ENCODE peak calls at places on chromosomes 3 and 15, in eight cellular contexts. P is AG04450, S is dorsolateral prefrontal cortex, V is kidney, U is ovary, W is body of pancreas, T is esophagus squamous epithelium, Y is GM23338. Z is an unnamed sample.

GRCh38 chr15:64854526-64854925 is 12.8 kb downstream of the PLEKHO2 start:
- DNase-seq in T (no peak), U (no peak), P (no peak), V (peak; percentile 62), Y (no peak), W (no peak), S (no peak), Z (no peak)

GRCh38 chr3:9732080-9732752 is 681 bp downstream of the BRPF1 start:
- DNase-seq in S (no peak), V (peak; percentile 82), W (peak; percentile 27), P (no peak), T (no peak), Y (peak; percentile 44), U (no peak), Z (no peak)

GRCh38 chr3:48409291-48410201 is 20.3 kb downstream of the PLXNB1 start:
- DNase-seq in U (peak; percentile 21), W (peak; percentile 1), P (no peak), Y (no peak), T (no peak), S (peak; percentile 18), V (peak; percentile 66), Z (no peak)

GRCh38 chr3:153628591-153628990 is 466.6 kb downstream of the RAP2B start:
- DNase-seq in W (no peak), Y (no peak), S (no peak), U (no peak), P (no peak), V (no peak), T (no peak), Z (peak; percentile 7)

GRCh38 chr3:41640076-41640475 is 321.8 kb downstream of the ULK4 start:
- DNase-seq in P (no peak), T (no peak), V (no peak), S (no peak), U (no peak), Y (no peak), W (no peak), Z (no peak)

GRCh38 chr3:52891164-52891563 is 6.2 kb downstream of the STIMATE start:
- DNase-seq in U (no peak), Y (no peak), V (no peak), P (no peak), T (no peak), S (no peak), W (no peak), Z (no peak)

GRCh38 chr15:67067161-67067853 is 1.9 kb downstream of the SMAD3 start:
- DNase-seq in Y (peak; percentile 81), P (no peak), U (peak; percentile 35), W (peak; percentile 19), S (no peak), T (no peak), V (peak; percentile 68), Z (no peak)

GRCh38 chr3:9806137-9806536 is 3.9 kb upstream of the TTLL3 start:
- DNase-seq in U (no peak), W (no peak), V (no peak), Y (no peak), P (no peak), T (no peak), S (no peak), Z (no peak)

GRCh38 chr15:42363487-42363886 is 4.2 kb downstream of the CAPN3 start:
- DNase-seq in W (no peak), Y (peak; percentile 59), T (no peak), P (no peak), V (no peak), U (no peak), S (no peak), Z (no peak)

GRCh38 chr15:42359990-42360389 is 689 bp downstream of the CAPN3 start:
- DNase-seq in T (no peak), V (no peak), Y (no peak), W (no peak), P (no peak), S (no peak), U (no peak), Z (no peak)

GRCh38 chr15:42359249-42359648 is at the start of gene CAPN3:
- DNase-seq in U (no peak), T (no peak), W (no peak), S (no peak), P (no peak), Y (no peak), V (no peak), Z (no peak)

GRCh38 chr15:42358141-42358540 is 1.2 kb upstream of the CAPN3 start:
- DNase-seq in V (no peak), P (no peak), S (no peak), W (no peak), U (no peak), T (no peak), Y (no peak), Z (no peak)

GRCh38 chr15:42360535-42361112 is 1.3 kb downstream of the CAPN3 start:
- DNase-seq in V (no peak), W (no peak), U (no peak), T (no peak), S (no peak), P (no peak), Y (no peak), Z (no peak)
- H3K4me3 ChIP-seq in V (no peak overlapping the region), W (no peak overlapping the region), U (no peak overlapping the region), T (no peak overlapping the region), S (no peak overlapping the region), P (no peak overlapping the region), Y (no peak overlapping the region), Z (no peak overlapping the region)

GRCh38 chr15:90232941-90233700 is 620 bp downstream of the CIB1 start:
- DNase-seq in S (no peak), T (peak; percentile 29), V (peak; percentile 91), Y (peak; percentile 87), P (no peak), U (no peak), W (peak; percentile 91), Z (no peak)
- TF ChIP-seq CTCF in S (peak; percentile 49), T (peak; percentile 33), V (peak; percentile 41), Y (peak; percentile 56), P (peak; percentile 60), U (peak; percentile 46), W (peak; percentile 81), Z (peak; percentile 58)

GRCh38 chr15:29535952-29536351 is 266.3 kb upstream of the NSMCE3 start:
- DNase-seq in Y (no peak), P (no peak), W (no peak), T (no peak), U (no peak), S (no peak), V (no peak), Z (no peak)

GRCh38 chr15:29539736-29540135 is 270.1 kb upstream of the NSMCE3 start:
- DNase-seq in U (no peak), T (no peak), V (no peak), W (no peak), S (no peak), P (no peak), Y (no peak), Z (no peak)

GRCh38 chr15:29538110-29538509 is 268.5 kb upstream of the NSMCE3 start:
- DNase-seq in P (no peak), T (no peak), S (no peak), W (peak; percentile 56), Y (no peak), U (no peak), V (no peak), Z (no peak)

GRCh38 chr15:29540479-29540878 is 270.9 kb upstream of the NSMCE3 start:
- DNase-seq in V (no peak), P (no peak), T (no peak), W (no peak), S (no peak), U (no peak), Y (no peak), Z (no peak)

DNA sequence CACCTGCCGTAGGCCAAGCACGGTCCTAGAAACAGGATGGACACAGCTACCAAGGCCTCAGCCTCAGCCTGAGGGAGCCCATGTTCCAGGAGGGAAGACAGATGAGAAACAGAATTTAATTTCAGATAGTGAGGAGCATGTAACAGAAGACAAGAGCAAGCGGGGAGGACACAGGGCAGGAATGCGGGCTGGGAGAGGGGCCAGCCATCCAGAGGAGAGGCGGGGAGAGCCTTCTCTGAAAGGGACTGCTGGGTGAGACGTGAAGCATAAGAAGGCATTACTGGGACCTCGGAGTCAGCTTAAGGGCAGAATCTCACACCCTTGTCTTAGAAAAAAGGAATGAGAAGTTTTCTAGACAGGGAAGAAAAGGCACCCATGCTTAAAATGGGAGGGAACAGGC is 271.7 kb upstream of the NSMCE3 start:
- DNase-seq in T (no peak), U (no peak), W (no peak), S (no peak), V (no peak), Y (no peak), P (no peak), Z (no peak)
- H3K4me3 ChIP-seq in T (no peak overlapping the region), U (no peak overlapping the region), W (no peak overlapping the region), S (no peak overlapping the region), V (no peak overlapping the region), Y (no peak overlapping the region), P (no peak overlapping the region), Z (no peak overlapping the region)

DNA sequence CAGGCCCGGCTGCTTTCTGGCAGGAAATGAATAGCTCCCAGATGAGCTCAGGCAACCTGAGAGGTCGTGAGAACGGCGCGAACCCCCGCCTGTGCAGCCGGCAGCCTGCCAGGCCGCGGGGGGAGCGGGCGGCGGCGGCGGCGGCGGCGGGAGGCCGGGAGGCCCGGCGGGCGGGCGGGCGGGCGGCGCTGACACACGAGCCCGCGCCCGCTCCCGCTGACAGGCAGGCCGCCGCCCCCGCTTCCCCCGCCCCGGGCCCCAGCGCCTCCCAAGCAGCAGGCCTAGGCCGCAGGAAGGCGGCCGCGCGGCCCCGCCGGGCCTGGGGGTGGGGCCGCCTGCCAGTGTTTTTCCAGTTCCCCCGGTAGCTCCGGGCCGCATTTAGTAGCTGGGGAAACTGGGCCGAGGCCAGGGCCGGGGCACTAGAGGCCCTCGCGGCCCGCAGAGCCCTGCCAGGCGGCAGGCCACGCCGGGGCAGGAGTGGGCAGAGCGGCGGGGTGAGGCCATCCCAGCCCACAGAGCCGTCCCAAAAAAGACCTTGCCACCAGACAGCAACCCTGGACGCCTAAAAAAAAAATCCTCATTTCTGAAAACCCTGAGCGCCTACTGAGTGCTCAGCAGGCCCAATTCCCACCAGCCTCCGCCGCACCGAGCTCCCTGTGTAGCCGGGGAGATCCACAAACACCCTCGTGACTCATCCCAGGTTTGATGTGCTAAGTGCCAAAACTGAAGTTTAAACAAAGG is 5.6 kb downstream of the HES1 start:
- DNase-seq in S (peak; percentile 68), V (peak; percentile 97), T (no peak), P (peak; percentile 69), Y (peak; percentile 91), W (peak; percentile 96), U (peak; percentile 91), Z (no peak)
- TF ChIP-seq CTCF in S (peak; percentile 17), V (no peak), T (no peak), P (no peak), Y (no peak), W (peak; percentile 28), U (no peak), Z (no peak)

GRCh38 chr3:26623409-26624208 is 1.0 kb downstream of the LRRC3B start:
- DNase-seq in V (peak; percentile 55), S (no peak), Y (peak; percentile 85), T (no peak), P (no peak), U (no peak), W (no peak), Z (no peak)
- H3K4me3 ChIP-seq in V (no peak overlapping the region), S (peak overlapping the region; percentile 65), Y (peak overlapping the region; percentile 87), T (peak overlapping the region; percentile 48), P (no peak overlapping the region), U (no peak overlapping the region), W (no peak overlapping the region), Z (no peak overlapping the region)

Z was measured in BJ.